ENCODE peak calls at places on chromosomes 2 and 18, in eight cellular contexts. B is ovary; G is colonic mucosa; F is AG09309; P is endodermal cell; Z is CD8-positive, alpha-beta T cell; L is pancreas; S is fibroblast of lung. W is an unnamed sample.

GRCh38 chr2:113703404-113704299 is 52.8 kb downstream of the SLC35F5 start:
- DNase-seq in Z (no peak), P (no peak), G (peak; percentile 63), B (no peak), L (no peak), F (no peak), S (no peak), W (no peak)

GRCh38 chr2:236237468-236238190 is 26.6 kb downstream of the ASB18 start:
- DNase-seq in L (no peak), P (peak; percentile 77), S (no peak), Z (no peak), G (no peak), F (no peak), B (no peak), W (no peak)

GRCh38 chr2:143708682-143709081 is 579.5 kb downstream of the ARHGAP15 start:
- DNase-seq in S (no peak), F (no peak), B (no peak), P (no peak), Z (no peak), L (no peak), G (no peak), W (no peak)

GRCh38 chr2:232999354-232999753 is 13.7 kb downstream of the NGEF start:
- DNase-seq in Z (no peak), S (no peak), L (no peak), B (no peak), P (peak; percentile 80), F (no peak), G (no peak), W (no peak)

GRCh38 chr2:31333046-31333445 is 81.5 kb downstream of the XDH start:
- DNase-seq in L (no peak), G (no peak), B (no peak), F (no peak), P (no peak), Z (no peak), S (no peak), W (no peak)

GRCh38 chr2:45729753-45730512 is 78.5 kb downstream of the PRKCE start:
- DNase-seq in S (no peak), Z (no peak), L (no peak), G (no peak), P (peak; percentile 54), B (no peak), F (no peak), W (peak; percentile 25)

GRCh38 chr2:96883306-96883705 is 13.4 kb upstream of the SEMA4C start:
- DNase-seq in B (no peak), Z (no peak), P (no peak), F (no peak), S (no peak), G (no peak), L (no peak), W (no peak)

GRCh38 chr2:74186038-74186437 is 7.4 kb upstream of the MOB1A start:
- DNase-seq in L (no peak), B (no peak), S (no peak), Z (no peak), G (no peak), P (no peak), F (no peak), W (no peak)

GRCh38 chr2:84805250-84805917 is 75.5 kb downstream of the TRABD2A start:
- DNase-seq in P (no peak), Z (no peak), B (no peak), G (no peak), L (no peak), S (peak; percentile 67), F (no peak), W (peak; percentile 29)

GRCh38 chr2:62181836-62182235 is 14.1 kb upstream of the B3GNT2 start:
- DNase-seq in G (no peak), B (no peak), Z (no peak), P (no peak), S (no peak), F (no peak), L (no peak), W (no peak)

GRCh38 chr2:8479298-8479697 is 202.6 kb upstream of the ID2 start:
- DNase-seq in S (no peak), F (no peak), P (peak; percentile 64), Z (no peak), B (no peak), L (no peak), G (peak; percentile 74), W (no peak)

GRCh38 chr2:130997198-130997597 is 96.1 kb downstream of the FAM168B start:
- DNase-seq in F (no peak), G (no peak), L (no peak), Z (no peak), S (no peak), P (no peak), B (no peak), W (no peak)

GRCh38 chr2:63047534-63048281 is 2.9 kb upstream of the OTX1 start:
- DNase-seq in Z (no peak), S (no peak), L (no peak), B (no peak), G (peak; percentile 19), P (peak; percentile 85), F (no peak), W (no peak)

GRCh38 chr18:48354746-48355260 is 54.4 kb downstream of the ZBTB7C start:
- DNase-seq in P (peak; percentile 31), Z (no peak), F (no peak), S (no peak), G (no peak), B (no peak), L (no peak), W (no peak)

GRCh38 chr2:12169060-12169406 is 422.6 kb downstream of the LPIN1 start:
- DNase-seq in B (peak; percentile 48), F (peak; percentile 34), S (peak; percentile 97), P (no peak), L (no peak), G (no peak), Z (no peak), W (peak; percentile 3)

GRCh38 chr2:6580982-6581381 is 284.7 kb downstream of the CMPK2 start:
- DNase-seq in G (no peak), L (no peak), B (no peak), P (no peak), F (peak; percentile 11), Z (no peak), S (peak; percentile 32), W (peak; percentile 67)

GRCh38 chr2:101124684-101125366 is 26.4 kb downstream of the TBC1D8 start:
- DNase-seq in G (peak; percentile 52), F (peak; percentile 67), S (peak; percentile 66), P (no peak), B (no peak), L (no peak), Z (no peak), W (peak; percentile 98)

GRCh38 chr2:58042486-58042970 is 4.1 kb upstream of the VRK2 start:
- DNase-seq in B (no peak), S (peak; percentile 76), L (no peak), P (no peak), G (peak; percentile 32), F (peak; percentile 74), Z (no peak), W (peak; percentile 92)

GRCh38 chr18:79461627-79462026 is 65.9 kb downstream of the NFATC1 start:
- DNase-seq in B (no peak), F (no peak), P (no peak), S (no peak), G (no peak), L (no peak), Z (no peak), W (no peak)
- TF ChIP-seq CTCF in B (no peak), F (no peak), P (no peak), S (no peak), G (no peak), L (no peak), Z (no peak), W (no peak)

GRCh38 chr2:176536739-176537138 is 267.5 kb downstream of the MTX2 start:
- DNase-seq in Z (no peak), P (no peak), L (no peak), F (no peak), S (no peak), G (no peak), B (no peak), W (peak; percentile 69)
- TF ChIP-seq CTCF in Z (no peak), P (no peak), L (no peak), F (no peak), S (no peak), G (no peak), B (no peak), W (no peak)

GRCh38 chr18:78979058-78979680 is 449 bp upstream of the SALL3 start:
- DNase-seq in Z (no peak), P (peak; percentile 84), F (no peak), B (no peak), G (no peak), S (no peak), L (no peak), W (no peak)
- TF ChIP-seq CTCF in Z (no peak), P (no peak), F (no peak), B (no peak), G (no peak), S (no peak), L (no peak), W (no peak)

GRCh38 chr2:128594953-128595677 is 276.4 kb upstream of the HS6ST1 start:
- DNase-seq in F (no peak), L (peak; percentile 8), G (peak; percentile 32), B (no peak), Z (no peak), S (no peak), P (no peak), W (no peak)
- TF ChIP-seq CTCF in F (no peak), L (no peak), G (no peak), B (no peak), Z (no peak), S (no peak), P (peak; percentile 13), W (no peak)

GRCh38 chr18:22283397-22283796 is 114.0 kb downstream of the GATA6 start:
- DNase-seq in P (no peak), B (no peak), Z (no peak), L (no peak), S (no peak), G (no peak), F (no peak), W (peak; percentile 35)

GRCh38 chr18:22284581-22285230 is 115.3 kb downstream of the GATA6 start:
- DNase-seq in G (no peak), Z (no peak), B (no peak), P (no peak), L (no peak), S (no peak), F (no peak), W (no peak)

GRCh38 chr18:22279741-22280452 is 110.5 kb downstream of the GATA6 start:
- DNase-seq in P (no peak), L (no peak), B (no peak), Z (no peak), G (no peak), S (no peak), F (no peak), W (no peak)

GRCh38 chr18:22280453-22280750 is 111.0 kb downstream of the GATA6 start:
- DNase-seq in P (no peak), F (peak; percentile 42), G (no peak), B (no peak), Z (no peak), L (no peak), S (no peak), W (no peak)

GRCh38 chr18:22282311-22283235 is 113.2 kb downstream of the GATA6 start:
- DNase-seq in G (no peak), S (peak; percentile 92), P (peak; percentile 57), B (no peak), F (peak; percentile 29), Z (peak; percentile 14), L (no peak), W (peak; percentile 71)
- TF ChIP-seq CTCF in G (no peak), S (no peak), P (no peak), B (no peak), F (no peak), Z (no peak), L (no peak), W (no peak)